ENCODE peak calls at places on chromosomes 16 and 17, in six cellular contexts. D, R, T, B, W and Q are unnamed samples. For H3K36me3, the result is how much of the 10 kb centered on the place peaks cover.

GRCh38 chr16:52471650-52472370 is 75.1 kb downstream of the TOX3 start:
- DNase-seq in D (no peak), R (no peak), T (no peak), B (no peak), W (no peak), Q (no peak)

GRCh38 chr17:8066841-8067775 is 20.4 kb downstream of the ALOX12B start:
- DNase-seq in D (no peak), R (no peak), T (no peak), B (no peak), W (no peak), Q (no peak)

GRCh38 chr16:75265911-75266701 is 14.7 kb upstream of the BCAR1 start:
- DNase-seq in D (no peak), R (peak), T (peak), B (peak), W (peak), Q (peak)

GRCh38 chr16:70398177-70398743 is 40.6 kb downstream of the ST3GAL2 start:
- DNase-seq in D (no peak), R (no peak), T (no peak), B (no peak), W (no peak), Q (no peak)

GRCh38 chr17:41810659-41811548 is 845 bp downstream of the P3H4 start:
- DNase-seq in D (no peak), R (no peak), T (no peak), B (no peak), W (peak), Q (no peak)

GRCh38 chr16:1082952-1083675 is 10.6 kb downstream of the SSTR5 start:
- DNase-seq in D (no peak), R (no peak), T (no peak), B (no peak), W (no peak), Q (no peak)

GRCh38 chr17:17976931-17977570 is 4.4 kb downstream of the DRC3 start:
- DNase-seq in D (no peak), R (no peak), T (no peak), B (no peak), W (no peak), Q (no peak)

GRCh38 chr17:81115219-81115618 is 50.1 kb upstream of the PVALEF start:
- DNase-seq in D (no peak), R (no peak), T (no peak), B (no peak), W (no peak), Q (no peak)

GRCh38 chr17:78399693-78400144 is 21.3 kb downstream of the PGS1 start:
- DNase-seq in D (no peak), R (no peak), T (no peak), B (no peak), W (no peak), Q (no peak)

GRCh38 chr16:57091990-57092785 is at the start of gene CPNE2:
- DNase-seq in D (no peak), R (peak), T (peak), B (peak), W (peak), Q (peak)

GRCh38 chr17:81869221-81870154 is 1.6 kb downstream of the ARHGDIA start:
- DNase-seq in D (no peak), R (peak), T (no peak), B (peak), W (peak), Q (peak)

GRCh38 chr16:81688182-81688581 is 90.9 kb upstream of the PLCG2 start:
- DNase-seq in D (no peak), R (no peak), T (no peak), B (no peak), W (no peak), Q (no peak)

GRCh38 chr17:75876190-75876937 is 2.0 kb downstream of the TRIM47 start:
- DNase-seq in D (peak), R (peak), T (no peak), B (no peak), W (peak), Q (no peak)

GRCh38 chr17:57508706-57509105 is 236.4 kb downstream of the CCDC182 start:
- DNase-seq in D (no peak), R (no peak), T (no peak), B (no peak), W (no peak), Q (no peak)

GRCh38 chr16:88527186-88527936 is 42.8 kb upstream of the ZC3H18 start:
- DNase-seq in D (peak), R (peak), T (no peak), B (peak), W (peak), Q (peak)

GRCh38 chr17:53894591-53894990 is 71.9 kb downstream of the KIF2B start:
- DNase-seq in D (no peak), R (no peak), T (no peak), B (no peak), W (no peak), Q (no peak)
- H3K36me3 ChIP-seq in D (under half), R (under half), T (under half), B (under half), W (under half), Q (under half)

GRCh38 chr17:3972281-3972731 is 8.1 kb upstream of the ATP2A3 start:
- DNase-seq in D (no peak), R (no peak), T (no peak), B (no peak), W (no peak), Q (no peak)
- H3K4me3 ChIP-seq in D (peak), R (no peak), T (no peak), B (no peak), W (no peak), Q (no peak)

DNA sequence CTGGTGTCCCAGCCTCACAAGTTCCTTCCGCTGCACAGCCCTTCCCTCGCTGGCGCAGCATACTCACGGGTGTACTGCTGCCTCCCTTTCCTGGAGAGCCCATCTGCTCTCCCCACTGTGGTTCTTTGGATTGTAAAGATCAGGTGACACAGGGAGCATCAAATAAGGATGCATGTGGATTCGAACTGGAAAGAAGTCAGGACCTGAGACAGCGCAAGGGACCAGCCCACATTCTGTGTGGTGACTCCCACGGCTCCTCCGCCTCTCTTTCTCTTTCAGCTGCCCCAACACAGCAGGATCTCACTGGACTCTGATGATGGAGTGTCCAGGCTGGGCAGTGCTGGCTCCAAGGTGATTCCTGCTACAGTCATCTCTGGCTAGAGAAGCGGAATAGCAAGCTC is 8.1 kb downstream of the LDAF1 start:
- DNase-seq in D (no peak), R (no peak), T (no peak), B (no peak), W (no peak), Q (peak)
- H3K36me3 ChIP-seq in D (under half), R (under half), T (under half), B (under half), W (under half), Q (under half)

GRCh38 chr16:3640632-3641501 is 13.6 kb upstream of the DNASE1 start:
- DNase-seq in D (no peak), R (no peak), T (no peak), B (no peak), W (no peak), Q (no peak)

GRCh38 chr16:3645108-3645503 is 9.4 kb upstream of the DNASE1 start:
- DNase-seq in D (no peak), R (no peak), T (no peak), B (no peak), W (no peak), Q (peak)

GRCh38 chr16:3641801-3642396 is 12.6 kb upstream of the DNASE1 start:
- DNase-seq in D (no peak), R (no peak), T (no peak), B (no peak), W (no peak), Q (peak)

GRCh38 chr16:3642397-3643094 is 11.9 kb upstream of the DNASE1 start:
- DNase-seq in D (no peak), R (no peak), T (no peak), B (no peak), W (no peak), Q (peak)

GRCh38 chr16:3643095-3643730 is 11.3 kb upstream of the DNASE1 start:
- DNase-seq in D (no peak), R (no peak), T (no peak), B (no peak), W (no peak), Q (no peak)
- H3K4me3 ChIP-seq in D (no peak), R (no peak), T (no peak), B (no peak), W (no peak), Q (no peak)

GRCh38 chr17:59696682-59697277 is 10.4 kb downstream of the PTRH2 start:
- DNase-seq in D (no peak), R (no peak), T (no peak), B (no peak), W (no peak), Q (no peak)

GRCh38 chr17:59694344-59694743 is 12.9 kb downstream of the PTRH2 start:
- DNase-seq in D (no peak), R (no peak), T (no peak), B (no peak), W (no peak), Q (no peak)

GRCh38 chr17:59698143-59698542 is 9.1 kb downstream of the PTRH2 start:
- DNase-seq in D (no peak), R (no peak), T (no peak), B (no peak), W (no peak), Q (no peak)

GRCh38 chr17:59695943-59696681 is 11.1 kb downstream of the PTRH2 start:
- DNase-seq in D (no peak), R (no peak), T (no peak), B (peak), W (no peak), Q (no peak)

GRCh38 chr17:59693582-59693981 is 13.6 kb downstream of the PTRH2 start:
- DNase-seq in D (no peak), R (no peak), T (no peak), B (no peak), W (no peak), Q (no peak)
- H3K36me3 ChIP-seq in D (half or more), R (under half), T (half or more), B (under half), W (under half), Q (half or more)

GRCh38 chr17:73300392-73300791 is 11.4 kb downstream of the CDC42EP4 start:
- DNase-seq in D (no peak), R (no peak), T (no peak), B (peak), W (no peak), Q (no peak)
- H3K4me3 ChIP-seq in D (no peak), R (no peak), T (no peak), B (no peak), W (no peak), Q (no peak)